ENCODE peak calls at places on chromosomes 4 and X, in six cellular contexts. P is left ventricle myocardium inferior, H is hepatocyte, B is nucleus accumbens, W is HFF-Myc, X is right atrium auricular region. U is an unnamed sample.

GRCh38 chr4:1563768-1564485 is 120.2 kb downstream of the FAM53A start:
- DNase-seq in P (no peak), H (no peak), B (no peak), W (no peak), X (no peak), U (no peak)

GRCh38 chr4:37568494-37568893 is 117.7 kb downstream of the RELL1 start:
- DNase-seq in P (no peak), H (no peak), B (no peak), W (no peak), X (no peak), U (no peak)

GRCh38 chrX:46327229-46328081 is 217.8 kb downstream of the ZNF674 start:
- DNase-seq in P (peak), H (peak), B (no peak), W (no peak), X (no peak), U (peak)

GRCh38 chrX:107683931-107684330 is 55.6 kb downstream of the PRPS1 start:
- DNase-seq in P (no peak), H (no peak), B (no peak), W (no peak), X (no peak), U (no peak)

GRCh38 chr4:5940470-5941203 is 47.8 kb upstream of the CRMP1 start:
- DNase-seq in P (no peak), H (no peak), B (no peak), W (peak), X (no peak), U (no peak)

GRCh38 chrX:1466232-1466661 is 13.5 kb upstream of the ASMTL start:
- DNase-seq in P (no peak), H (no peak), B (no peak), W (no peak), X (peak), U (no peak)

GRCh38 chr4:48139688-48140087 is 5.6 kb upstream of the TXK start:
- DNase-seq in P (no peak), H (no peak), B (peak), W (no peak), X (no peak), U (no peak)

GRCh38 chr4:139774759-139775487 is 109.3 kb downstream of the MGST2 start:
- DNase-seq in P (no peak), H (no peak), B (no peak), W (no peak), X (no peak), U (no peak)

GRCh38 chr4:1416948-1417260 is 10.7 kb upstream of the NKX1-1 start:
- DNase-seq in P (no peak), H (no peak), B (no peak), W (no peak), X (peak), U (no peak)

GRCh38 chr4:111681270-111681669 is 464.0 kb upstream of the FAM241A start:
- DNase-seq in P (no peak), H (no peak), B (no peak), W (no peak), X (no peak), U (no peak)

GRCh38 chr4:116217781-116218180 is 867.6 kb downstream of the TRAM1L1 start:
- DNase-seq in P (no peak), H (no peak), B (no peak), W (no peak), X (no peak), U (no peak)

GRCh38 chr4:69196209-69196965 is 18.2 kb downstream of the UGT2B11 start:
- DNase-seq in P (no peak), H (no peak), B (no peak), W (no peak), X (no peak), U (no peak)

GRCh38 chrX:22351966-22352365 is 79.3 kb downstream of the CBLL2 start:
- DNase-seq in P (no peak), H (no peak), B (no peak), W (no peak), X (no peak), U (no peak)

GRCh38 chr4:3305610-3306371 is 13.0 kb downstream of the RGS12 start:
- DNase-seq in P (no peak), H (no peak), B (peak), W (no peak), X (no peak), U (peak)

GRCh38 chrX:132774312-132774711 is 184.1 kb downstream of the HS6ST2 start:
- DNase-seq in P (no peak), H (peak), B (no peak), W (no peak), X (no peak), U (no peak)

GRCh38 chr4:166972071-166972470 is 262.2 kb downstream of the SPOCK3 start:
- DNase-seq in P (no peak), H (no peak), B (no peak), W (no peak), X (no peak), U (no peak)

GRCh38 chrX:40090050-40090804 is 7.5 kb downstream of the BCOR start:
- DNase-seq in P (peak), H (peak), B (no peak), W (no peak), X (no peak), U (peak)

GRCh38 chrX:134623293-134624045 is 34.8 kb downstream of the PLAC1 start:
- DNase-seq in P (no peak), H (no peak), B (no peak), W (no peak), X (no peak), U (no peak)

GRCh38 chr4:30714408-30715031 is 5.6 kb upstream of the PCDH7 start:
- DNase-seq in P (peak), H (peak), B (peak), W (peak), X (no peak), U (no peak)

GRCh38 chrX:128619490-128619889 is 567.3 kb upstream of the ACTRT1 start:
- DNase-seq in P (no peak), H (no peak), B (no peak), W (no peak), X (no peak), U (no peak)

GRCh38 chr4:30840571-30840970 is 120.4 kb downstream of the PCDH7 start:
- DNase-seq in P (no peak), H (no peak), B (no peak), W (no peak), X (no peak), U (no peak)

GRCh38 chr4:30962949-30963348 is 242.8 kb downstream of the PCDH7 start:
- DNase-seq in P (no peak), H (peak), B (no peak), W (no peak), X (no peak), U (no peak)

GRCh38 chr4:171639540-171639939 is 173.7 kb upstream of the GALNTL6 start:
- DNase-seq in P (no peak), H (no peak), B (no peak), W (no peak), X (no peak), U (no peak)

U was measured in aorta.